ENCODE peak calls at places on chromosomes 4 and X, in six cellular contexts. E is type B pancreatic cell, O is Daoy, Q is cardiac muscle cell, P is H4, F is fibroblast of lung. I is an unnamed sample.

GRCh38 chrX:21529771-21530170 is 128.4 kb downstream of the KLHL34 start:
- DNase-seq in E (no peak), O (no peak), Q (no peak), P (no peak), F (peak; percentile 53), I (no peak)

GRCh38 chr4:145302725-145303124 is 122.3 kb upstream of the OTUD4 start:
- DNase-seq in E (no peak), O (no peak), Q (no peak), P (no peak), F (no peak), I (no peak)

GRCh38 chrX:130545796-130546195 is 144.0 kb downstream of the RBMX2 start:
- DNase-seq in E (no peak), O (no peak), Q (no peak), P (no peak), F (no peak), I (no peak)

GRCh38 chrX:119753639-119754257 is 4.6 kb upstream of the SOWAHD start:
- DNase-seq in E (no peak), O (peak; percentile 30), Q (peak; percentile 49), P (peak; percentile 54), F (peak; percentile 40), I (peak; percentile 84)

GRCh38 chr4:733631-733980 is 28.0 kb downstream of the PCGF3 start:
- DNase-seq in E (no peak), O (no peak), Q (no peak), P (no peak), F (no peak), I (no peak)

GRCh38 chr4:147307896-147308680 is 172.8 kb upstream of the EDNRA start:
- DNase-seq in E (no peak), O (no peak), Q (no peak), P (no peak), F (no peak), I (no peak)

GRCh38 chr4:129839687-129840086 is 743.7 kb downstream of the C4orf33 start:
- DNase-seq in E (no peak), O (no peak), Q (no peak), P (no peak), F (no peak), I (no peak)

GRCh38 chr4:89755210-89755609 is 81.8 kb downstream of the SNCA start:
- DNase-seq in E (no peak), O (no peak), Q (no peak), P (peak; percentile 8), F (peak; percentile 20), I (no peak)

GRCh38 chrX:97907791-97908190 is 1024.1 kb downstream of the RPA4 start:
- DNase-seq in E (no peak), O (no peak), Q (no peak), P (no peak), F (no peak), I (no peak)

GRCh38 chrX:48697182-48697727 is 721 bp downstream of the SUV39H1 start:
- DNase-seq in E (no peak), O (no peak), Q (no peak), P (no peak), F (no peak), I (peak; percentile 15)

GRCh38 chr4:151184523-151185458 is 85.4 kb downstream of the RPS3A start:
- DNase-seq in E (no peak), O (no peak), Q (no peak), P (no peak), F (peak; percentile 90), I (no peak)

GRCh38 chr4:3401436-3402171 is 40.2 kb upstream of the HGFAC start:
- DNase-seq in E (peak; percentile 49), O (no peak), Q (no peak), P (no peak), F (no peak), I (no peak)

GRCh38 chrX:84248226-84248625 is 60.2 kb upstream of the RPS6KA6 start:
- DNase-seq in E (no peak), O (no peak), Q (no peak), P (peak; percentile 45), F (peak; percentile 39), I (no peak)

GRCh38 chrX:153821066-153821465 is 9.3 kb downstream of the PDZD4 start:
- DNase-seq in E (no peak), O (no peak), Q (no peak), P (no peak), F (no peak), I (no peak)

GRCh38 chr4:105140684-105141490 is 5.8 kb upstream of the TET2 start:
- DNase-seq in E (no peak), O (peak; percentile 4), Q (peak; percentile 65), P (no peak), F (peak; percentile 48), I (peak; percentile 62)

GRCh38 chr4:165974647-165975335 is 101.8 kb downstream of the TLL1 start:
- DNase-seq in E (no peak), O (peak; percentile 15), Q (no peak), P (peak; percentile 8), F (peak; percentile 10), I (no peak)

I was measured in CD4-positive, alpha-beta memory T cell.